ENCODE peak calls at places on chromosomes 4 and X, in five cellular contexts. G is A549, J is cardiac muscle cell, S is brain microvascular endothelial cell, Q is GM20000. U is an unnamed sample.

GRCh38 chr4:72991889-72992288 is 77.6 kb downstream of the COX18 start:
- DNase-seq in G (no peak), J (no peak), S (no peak), Q (no peak), U (no peak)

GRCh38 chr4:53365121-53365485 is 758 bp downstream of the SCFD2 start:
- DNase-seq in G (no peak), J (peak; percentile 14), S (no peak), Q (no peak), U (no peak)

GRCh38 chr4:21811576-21811975 is 137.0 kb downstream of the KCNIP4 start:
- DNase-seq in G (no peak), J (no peak), S (no peak), Q (no peak), U (no peak)

GRCh38 chr4:155799106-155799793 is 40.4 kb downstream of the GUCY1B1 start:
- DNase-seq in G (no peak), J (no peak), S (no peak), Q (no peak), U (no peak)

GRCh38 chr4:20676773-20677172 is 23.5 kb upstream of the PACRGL start:
- DNase-seq in G (no peak), J (no peak), S (no peak), Q (no peak), U (no peak)

GRCh38 chr4:101037938-101038413 is 309.4 kb downstream of the PPP3CA start:
- DNase-seq in G (no peak), J (no peak), S (no peak), Q (no peak), U (no peak)

GRCh38 chr4:146453192-146453591 is 68.5 kb downstream of the SLC10A7 start:
- DNase-seq in G (no peak), J (no peak), S (no peak), Q (no peak), U (no peak)

GRCh38 chr4:36489798-36490197 is 208.4 kb downstream of the DTHD1 start:
- DNase-seq in G (no peak), J (no peak), S (no peak), Q (no peak), U (no peak)

GRCh38 chrX:150482537-150483217 is 85.7 kb upstream of the MTM1 start:
- DNase-seq in G (peak; percentile 59), J (no peak), S (peak; percentile 70), Q (peak; percentile 9), U (no peak)

GRCh38 chr4:77309496-77309895 is 152.5 kb downstream of the CCNG2 start:
- DNase-seq in G (no peak), J (no peak), S (no peak), Q (no peak), U (no peak)

GRCh38 chr4:115357767-115358166 is 244.3 kb upstream of the NDST4 start:
- DNase-seq in G (no peak), J (no peak), S (no peak), Q (no peak), U (no peak)

GRCh38 chr4:107561481-107561880 is 158.6 kb downstream of the PAPSS1 start:
- DNase-seq in G (no peak), J (no peak), S (peak; percentile 60), Q (no peak), U (no peak)

GRCh38 chr4:80434238-80434637 is 98.7 kb downstream of the CFAP299 start:
- DNase-seq in G (no peak), J (no peak), S (peak; percentile 37), Q (no peak), U (no peak)

GRCh38 chr4:98784947-98785693 is 126.7 kb upstream of the TSPAN5 start:
- DNase-seq in G (no peak), J (no peak), S (no peak), Q (no peak), U (no peak)

GRCh38 chr4:123200417-123200945 is 196.1 kb upstream of the SPRY1 start:
- DNase-seq in G (no peak), J (no peak), S (no peak), Q (no peak), U (no peak)

GRCh38 chrX:133776072-133776471 is 209.3 kb downstream of the GPC3 start:
- DNase-seq in G (no peak), J (peak; percentile 31), S (peak; percentile 10), Q (no peak), U (no peak)

GRCh38 chr4:170025523-170026252 is 507 bp downstream of the MFAP3L start:
- DNase-seq in G (peak; percentile 7), J (peak; percentile 30), S (no peak), Q (no peak), U (no peak)

GRCh38 chrX:76454456-76454927 is 27.0 kb downstream of the MAGEE1 start:
- DNase-seq in G (no peak), J (peak; percentile 44), S (peak; percentile 9), Q (peak; percentile 5), U (no peak)

GRCh38 chrX:50613846-50614245 is 143.2 kb upstream of the DGKK start:
- DNase-seq in G (no peak), J (no peak), S (no peak), Q (no peak), U (no peak)

GRCh38 chr4:102554482-102554881 is 53.3 kb downstream of the NFKB1 start:
- DNase-seq in G (no peak), J (no peak), S (peak; percentile 81), Q (no peak), U (no peak)

GRCh38 chr4:104907074-104907649 is 239.5 kb upstream of the TET2 start:
- DNase-seq in G (no peak), J (no peak), S (no peak), Q (no peak), U (no peak)

GRCh38 chr4:21090098-21090666 is 389.9 kb downstream of the PACRGL start:
- DNase-seq in G (no peak), J (no peak), S (no peak), Q (no peak), U (no peak)

GRCh38 chr4:113750734-113751133 is 10.8 kb downstream of the CAMK2D start:
- DNase-seq in G (no peak), J (no peak), S (no peak), Q (no peak), U (no peak)

GRCh38 chr4:186189656-186190055 is 1.7 kb upstream of the CYP4V2 start:
- DNase-seq in G (no peak), J (no peak), S (no peak), Q (no peak), U (no peak)

GRCh38 chr4:164572877-164573279 is 181.1 kb upstream of the SMIM31 start:
- DNase-seq in G (no peak), J (no peak), S (peak; percentile 38), Q (no peak), U (no peak)

GRCh38 chr4:124854968-124855367 is 142.4 kb upstream of the ANKRD50 start:
- DNase-seq in G (no peak), J (no peak), S (peak; percentile 5), Q (peak; percentile 7), U (no peak)

DNA sequence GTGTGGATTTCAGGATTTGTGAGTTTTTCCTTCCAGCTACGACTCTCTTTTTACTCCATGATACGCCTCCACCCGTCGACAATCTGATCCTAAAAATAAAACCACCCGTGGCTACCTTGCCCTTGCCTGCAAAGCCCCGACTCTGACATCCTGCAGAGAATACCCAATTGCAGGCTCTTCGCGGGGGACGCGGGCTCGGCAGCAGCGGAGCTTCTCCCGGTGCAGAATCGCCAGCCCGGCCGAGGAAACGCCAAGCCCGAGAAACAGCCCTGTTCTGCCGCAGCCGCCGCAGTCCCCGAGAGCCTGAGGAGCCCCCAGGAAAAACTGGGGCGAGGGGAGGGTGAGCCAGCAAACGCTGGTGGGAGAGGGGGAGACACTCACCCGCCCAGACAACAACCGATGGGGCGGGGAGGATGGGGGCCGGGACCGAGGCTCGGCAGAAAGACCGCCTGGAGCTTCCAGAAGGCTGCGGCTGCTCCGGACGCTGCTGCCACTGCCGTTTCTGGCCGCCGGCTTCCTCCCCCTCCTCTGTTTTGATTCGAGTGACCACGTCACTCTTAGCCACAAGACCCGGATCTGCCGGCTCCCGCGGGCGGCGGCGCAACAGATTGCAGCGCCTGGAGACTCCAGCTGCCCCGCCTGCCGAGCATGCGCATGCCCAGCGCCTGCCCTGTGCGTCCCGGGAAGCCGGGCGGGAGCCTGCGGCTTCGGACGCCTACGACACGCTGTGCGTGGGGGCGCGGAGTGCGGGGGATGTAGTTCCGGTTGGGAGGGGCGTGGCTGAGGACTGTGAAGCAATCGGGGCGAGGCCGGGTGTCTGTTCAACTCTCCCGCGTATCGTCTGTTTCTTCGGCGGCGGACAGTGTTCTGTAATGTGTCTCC is at the start of gene SMIM14:
- DNase-seq in G (peak; percentile 89), J (peak; percentile 99), S (peak; percentile 97), Q (peak; percentile 85), U (peak; percentile 97)
- TF ChIP-seq CTCF in G (no peak), J (no peak), S (no peak), Q (no peak), U (no peak)

GRCh38 chrX:120512627-120513026 is 43.5 kb upstream of the LAMP2 start:
- DNase-seq in G (no peak), J (no peak), S (no peak), Q (no peak), U (no peak)

GRCh38 chrX:120512222-120512621 is 43.1 kb upstream of the LAMP2 start:
- DNase-seq in G (no peak), J (no peak), S (no peak), Q (no peak), U (no peak)

GRCh38 chrX:120517936-120518335 is 42.8 kb downstream of the CUL4B start:
- DNase-seq in G (no peak), J (no peak), S (peak; percentile 52), Q (no peak), U (peak; percentile 15)

DNA sequence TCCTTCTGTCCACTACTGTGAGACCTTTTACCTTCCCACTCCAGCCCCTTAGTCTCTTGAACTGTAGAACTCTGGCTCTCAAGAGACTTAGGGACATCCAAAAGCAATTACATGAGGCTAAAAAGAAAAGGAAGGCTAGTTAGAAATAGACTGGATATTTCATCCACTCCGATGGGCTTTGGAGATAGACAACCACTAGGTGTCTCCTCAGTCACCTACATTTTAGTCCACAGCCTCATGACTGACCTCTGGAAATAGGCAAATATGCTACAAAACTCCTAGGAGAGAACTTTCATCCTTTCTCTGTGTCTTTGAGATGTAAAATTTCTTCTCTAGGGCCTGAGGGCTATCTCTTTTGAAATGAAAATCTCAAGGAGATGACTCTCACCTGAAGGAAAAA is 45.1 kb upstream of the LAMP2 start:
- DNase-seq in G (peak; percentile 19), J (no peak), S (no peak), Q (peak; percentile 5), U (no peak)
- TF ChIP-seq CTCF in G (peak; percentile 62), J (peak; percentile 39), S (peak; percentile 46), Q (no peak), U (peak; percentile 25)

GRCh38 chr4:7398104-7398423 is 36.7 kb downstream of the PSAPL1 start:
- DNase-seq in G (no peak), J (peak; percentile 85), S (peak; percentile 9), Q (no peak), U (no peak)
- TF ChIP-seq CTCF in G (no peak), J (no peak), S (peak; percentile 23), Q (no peak), U (no peak)

GRCh38 chrX:107542500-107542899 is 85.8 kb upstream of the PRPS1 start:
- DNase-seq in G (no peak), J (no peak), S (peak; percentile 11), Q (no peak), U (no peak)
- TF ChIP-seq CTCF in G (no peak), J (peak; percentile 18), S (peak; percentile 54), Q (no peak), U (peak; percentile 6)

GRCh38 chrX:72545990-72546389 is 26.7 kb downstream of the HDAC8 start:
- DNase-seq in G (no peak), J (no peak), S (peak; percentile 8), Q (no peak), U (no peak)
- TF ChIP-seq CTCF in G (no peak), J (peak; percentile 34), S (peak; percentile 37), Q (no peak), U (no peak)